ENCODE peak calls at places on chromosomes 16 and 17, in six cellular contexts. One of them, this sample, is unnamed.

GRCh38 chr17:73423806-73424205 is 112.0 kb upstream of the CDC42EP4 start:
- DNase-seq in IMR-90: no peak
- DNase-seq in AG04449: no peak
- DNase-seq in cardiac fibroblast: no peak
- DNase-seq in thyroid gland: no peak
- DNase-seq in effector memory CD4-positive, alpha-beta T cell: no peak
- DNase-seq in this sample: no peak

GRCh38 chr17:63549289-63549945 is 860 bp upstream of the DCAF7 start:
- DNase-seq in IMR-90: no peak
- DNase-seq in AG04449: no peak
- DNase-seq in cardiac fibroblast: no peak
- DNase-seq in thyroid gland: no peak
- DNase-seq in effector memory CD4-positive, alpha-beta T cell: no peak
- DNase-seq in this sample: no peak

GRCh38 chr16:79599837-79600635 is 501 bp downstream of the MAF start:
- DNase-seq in IMR-90: no peak
- DNase-seq in AG04449: no peak
- DNase-seq in cardiac fibroblast: peak
- DNase-seq in thyroid gland: peak
- DNase-seq in effector memory CD4-positive, alpha-beta T cell: peak
- DNase-seq in this sample: no peak

GRCh38 chr16:25587783-25588182 is 104.0 kb upstream of the HS3ST4 start:
- DNase-seq in IMR-90: no peak
- DNase-seq in AG04449: no peak
- DNase-seq in cardiac fibroblast: no peak
- DNase-seq in thyroid gland: no peak
- DNase-seq in effector memory CD4-positive, alpha-beta T cell: no peak
- DNase-seq in this sample: no peak

GRCh38 chr17:43398724-43399595 is at the start of gene ARL4D:
- DNase-seq in IMR-90: peak
- DNase-seq in AG04449: no peak
- DNase-seq in cardiac fibroblast: peak
- DNase-seq in thyroid gland: peak
- DNase-seq in effector memory CD4-positive, alpha-beta T cell: peak
- DNase-seq in this sample: peak

GRCh38 chr16:71637398-71637797 is 11.4 kb downstream of the MARVELD3 start:
- DNase-seq in IMR-90: peak
- DNase-seq in AG04449: peak
- DNase-seq in cardiac fibroblast: peak
- DNase-seq in thyroid gland: no peak
- DNase-seq in effector memory CD4-positive, alpha-beta T cell: no peak
- DNase-seq in this sample: peak

GRCh38 chr17:63082273-63082861 is 116.3 kb downstream of the TANC2 start:
- DNase-seq in IMR-90: peak
- DNase-seq in AG04449: no peak
- DNase-seq in cardiac fibroblast: peak
- DNase-seq in thyroid gland: no peak
- DNase-seq in effector memory CD4-positive, alpha-beta T cell: no peak
- DNase-seq in this sample: peak

GRCh38 chr17:74485841-74486240 is 19.4 kb downstream of the CD300A start:
- DNase-seq in IMR-90: no peak
- DNase-seq in AG04449: no peak
- DNase-seq in cardiac fibroblast: no peak
- DNase-seq in thyroid gland: no peak
- DNase-seq in effector memory CD4-positive, alpha-beta T cell: no peak
- DNase-seq in this sample: no peak

GRCh38 chr17:59800530-59800942 is 92.2 kb downstream of the TUBD1 start:
- DNase-seq in IMR-90: no peak
- DNase-seq in AG04449: no peak
- DNase-seq in cardiac fibroblast: no peak
- DNase-seq in thyroid gland: no peak
- DNase-seq in effector memory CD4-positive, alpha-beta T cell: no peak
- DNase-seq in this sample: no peak

GRCh38 chr17:70102531-70102930 is 27.5 kb downstream of the KCNJ16 start:
- DNase-seq in IMR-90: no peak
- DNase-seq in AG04449: no peak
- DNase-seq in cardiac fibroblast: no peak
- DNase-seq in thyroid gland: no peak
- DNase-seq in effector memory CD4-positive, alpha-beta T cell: no peak
- DNase-seq in this sample: no peak

GRCh38 chr17:74437702-74438101 is 5.8 kb downstream of the GPRC5C start:
- DNase-seq in IMR-90: no peak
- DNase-seq in AG04449: no peak
- DNase-seq in cardiac fibroblast: no peak
- DNase-seq in thyroid gland: no peak
- DNase-seq in effector memory CD4-positive, alpha-beta T cell: no peak
- DNase-seq in this sample: no peak

GRCh38 chr17:12521416-12521815 is 144.3 kb upstream of the MYOCD start:
- DNase-seq in IMR-90: peak
- DNase-seq in AG04449: no peak
- DNase-seq in cardiac fibroblast: no peak
- DNase-seq in thyroid gland: no peak
- DNase-seq in effector memory CD4-positive, alpha-beta T cell: no peak
- DNase-seq in this sample: no peak

GRCh38 chr16:24972608-24973220 is 42.5 kb downstream of the ARHGAP17 start:
- DNase-seq in IMR-90: no peak
- DNase-seq in AG04449: no peak
- DNase-seq in cardiac fibroblast: no peak
- DNase-seq in thyroid gland: no peak
- DNase-seq in effector memory CD4-positive, alpha-beta T cell: no peak
- DNase-seq in this sample: no peak

GRCh38 chr17:57852955-57853328 is 3.1 kb upstream of the MRPS23 start:
- DNase-seq in IMR-90: no peak
- DNase-seq in AG04449: no peak
- DNase-seq in cardiac fibroblast: no peak
- DNase-seq in thyroid gland: no peak
- DNase-seq in effector memory CD4-positive, alpha-beta T cell: no peak
- DNase-seq in this sample: no peak

GRCh38 chr16:3112058-3112880 is at the start of gene ZNF205:
- DNase-seq in IMR-90: peak
- DNase-seq in AG04449: no peak
- DNase-seq in cardiac fibroblast: peak
- DNase-seq in thyroid gland: peak
- DNase-seq in effector memory CD4-positive, alpha-beta T cell: no peak
- DNase-seq in this sample: peak

GRCh38 chr17:57097832-57098421 is 12.9 kb downstream of the AKAP1 start:
- DNase-seq in IMR-90: peak
- DNase-seq in AG04449: no peak
- DNase-seq in cardiac fibroblast: peak
- DNase-seq in thyroid gland: peak
- DNase-seq in effector memory CD4-positive, alpha-beta T cell: no peak
- DNase-seq in this sample: peak

GRCh38 chr16:21284414-21284813 is 6.3 kb upstream of the CRYM start:
- DNase-seq in IMR-90: no peak
- DNase-seq in AG04449: no peak
- DNase-seq in cardiac fibroblast: no peak
- DNase-seq in thyroid gland: no peak
- DNase-seq in effector memory CD4-positive, alpha-beta T cell: no peak
- DNase-seq in this sample: no peak

GRCh38 chr17:76123127-76123499 is 17.9 kb downstream of the FOXJ1 start:
- DNase-seq in IMR-90: no peak
- DNase-seq in AG04449: no peak
- DNase-seq in cardiac fibroblast: no peak
- DNase-seq in thyroid gland: no peak
- DNase-seq in effector memory CD4-positive, alpha-beta T cell: no peak
- DNase-seq in this sample: no peak
- H3K4me3 ChIP-seq in IMR-90: no peak
- H3K4me3 ChIP-seq in AG04449: no peak
- H3K4me3 ChIP-seq in cardiac fibroblast: no peak
- H3K4me3 ChIP-seq in thyroid gland: no peak
- H3K4me3 ChIP-seq in effector memory CD4-positive, alpha-beta T cell: no peak
- H3K4me3 ChIP-seq in this sample: no peak

GRCh38 chr17:78476973-78477372 is 98.5 kb downstream of the PGS1 start:
- DNase-seq in IMR-90: no peak
- DNase-seq in AG04449: no peak
- DNase-seq in cardiac fibroblast: no peak
- DNase-seq in thyroid gland: peak
- DNase-seq in effector memory CD4-positive, alpha-beta T cell: no peak
- DNase-seq in this sample: no peak
- H3K4me3 ChIP-seq in IMR-90: no peak
- H3K4me3 ChIP-seq in AG04449: no peak
- H3K4me3 ChIP-seq in cardiac fibroblast: no peak
- H3K4me3 ChIP-seq in thyroid gland: no peak
- H3K4me3 ChIP-seq in effector memory CD4-positive, alpha-beta T cell: no peak
- H3K4me3 ChIP-seq in this sample: no peak

GRCh38 chr17:82372063-82372590 is 562 bp downstream of the UTS2R start:
- DNase-seq in IMR-90: no peak
- DNase-seq in AG04449: no peak
- DNase-seq in cardiac fibroblast: no peak
- DNase-seq in thyroid gland: no peak
- DNase-seq in effector memory CD4-positive, alpha-beta T cell: no peak
- DNase-seq in this sample: no peak
- H3K4me3 ChIP-seq in IMR-90: no peak
- H3K4me3 ChIP-seq in AG04449: no peak
- H3K4me3 ChIP-seq in cardiac fibroblast: no peak
- H3K4me3 ChIP-seq in thyroid gland: no peak
- H3K4me3 ChIP-seq in effector memory CD4-positive, alpha-beta T cell: no peak
- H3K4me3 ChIP-seq in this sample: no peak

GRCh38 chr16:56357765-56358322 is 67.5 kb downstream of the AMFR start:
- DNase-seq in IMR-90: no peak
- DNase-seq in AG04449: no peak
- DNase-seq in cardiac fibroblast: no peak
- DNase-seq in thyroid gland: no peak
- DNase-seq in effector memory CD4-positive, alpha-beta T cell: no peak
- DNase-seq in this sample: no peak
- H3K4me3 ChIP-seq in IMR-90: no peak
- H3K4me3 ChIP-seq in AG04449: no peak
- H3K4me3 ChIP-seq in cardiac fibroblast: no peak
- H3K4me3 ChIP-seq in thyroid gland: no peak
- H3K4me3 ChIP-seq in effector memory CD4-positive, alpha-beta T cell: no peak
- H3K4me3 ChIP-seq in this sample: no peak

DNA sequence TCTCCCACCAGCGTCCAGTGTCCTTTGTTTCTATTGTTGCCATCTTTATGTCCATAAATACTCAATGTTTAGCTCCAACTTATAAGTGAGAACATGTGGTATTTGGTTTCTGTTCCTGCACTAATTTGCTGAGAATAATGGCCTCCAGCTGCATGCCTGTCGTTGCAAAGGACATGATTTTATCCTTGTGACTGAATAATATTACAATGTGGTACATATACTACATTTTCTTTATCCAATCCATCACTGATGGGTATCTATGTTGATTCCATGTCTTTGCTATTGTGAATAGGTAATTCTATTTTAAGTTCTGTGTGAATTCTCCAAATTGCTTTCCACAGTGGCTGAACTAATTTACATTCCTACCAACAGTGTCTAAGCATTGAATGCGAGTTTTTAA is 578.6 kb upstream of the CA10 start:
- DNase-seq in IMR-90: no peak
- DNase-seq in AG04449: no peak
- DNase-seq in cardiac fibroblast: no peak
- DNase-seq in thyroid gland: no peak
- DNase-seq in effector memory CD4-positive, alpha-beta T cell: no peak
- DNase-seq in this sample: no peak
- H3K4me3 ChIP-seq in IMR-90: no peak
- H3K4me3 ChIP-seq in AG04449: no peak
- H3K4me3 ChIP-seq in cardiac fibroblast: no peak
- H3K4me3 ChIP-seq in thyroid gland: no peak
- H3K4me3 ChIP-seq in effector memory CD4-positive, alpha-beta T cell: no peak
- H3K4me3 ChIP-seq in this sample: no peak

GRCh38 chr17:40329981-40330794 is 21.2 kb downstream of the RARA start:
- DNase-seq in IMR-90: no peak
- DNase-seq in AG04449: no peak
- DNase-seq in cardiac fibroblast: no peak
- DNase-seq in thyroid gland: peak
- DNase-seq in effector memory CD4-positive, alpha-beta T cell: no peak
- DNase-seq in this sample: no peak
- H3K4me3 ChIP-seq in IMR-90: no peak
- H3K4me3 ChIP-seq in AG04449: no peak
- H3K4me3 ChIP-seq in cardiac fibroblast: no peak
- H3K4me3 ChIP-seq in thyroid gland: no peak
- H3K4me3 ChIP-seq in effector memory CD4-positive, alpha-beta T cell: peak
- H3K4me3 ChIP-seq in this sample: no peak

DNA sequence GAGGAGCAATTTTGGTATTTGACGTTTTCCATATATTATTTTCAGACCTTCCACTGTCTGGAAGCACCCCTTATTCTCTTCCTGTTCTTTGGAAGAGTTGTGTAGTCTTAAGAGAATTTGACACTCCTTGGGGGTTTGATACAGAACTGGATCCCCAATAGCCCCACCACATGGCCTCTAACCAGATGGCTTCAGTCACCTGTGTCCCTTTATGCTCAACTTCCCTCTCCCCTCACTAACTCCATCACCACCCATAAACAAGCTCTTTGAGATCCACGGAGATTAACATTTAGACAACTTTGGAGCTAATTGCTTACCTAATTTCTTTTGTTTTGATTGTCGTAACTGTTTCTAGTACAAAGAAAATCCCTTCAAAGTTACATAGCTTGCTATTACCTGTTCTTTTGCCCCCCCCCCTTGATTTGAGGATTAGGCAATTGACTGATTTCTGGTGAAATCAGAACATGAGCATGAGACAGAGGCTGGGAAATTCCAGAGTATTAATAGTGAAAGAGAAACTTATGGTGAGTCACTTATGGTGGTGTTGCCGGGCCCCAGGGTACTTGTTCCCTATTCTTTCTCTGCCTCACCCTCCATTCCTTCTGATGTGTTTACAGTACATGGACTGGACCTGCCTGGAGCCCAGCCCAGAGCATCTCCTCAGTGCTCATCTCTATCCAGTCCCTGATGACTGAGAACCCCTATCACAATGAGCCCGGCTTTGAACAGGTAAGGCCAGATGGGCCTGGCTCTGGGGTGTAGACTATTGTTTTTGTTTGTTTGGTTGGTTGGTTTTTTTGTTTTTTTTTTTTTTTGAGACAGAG is 7.5 kb downstream of the UBE2Z start:
- DNase-seq in IMR-90: peak
- DNase-seq in AG04449: peak
- DNase-seq in cardiac fibroblast: peak
- DNase-seq in thyroid gland: peak
- DNase-seq in effector memory CD4-positive, alpha-beta T cell: peak
- DNase-seq in this sample: peak
- H3K4me3 ChIP-seq in IMR-90: no peak
- H3K4me3 ChIP-seq in AG04449: peak
- H3K4me3 ChIP-seq in cardiac fibroblast: no peak
- H3K4me3 ChIP-seq in thyroid gland: no peak
- H3K4me3 ChIP-seq in effector memory CD4-positive, alpha-beta T cell: no peak
- H3K4me3 ChIP-seq in this sample: no peak

This sample was measured in astrocyte of the cerebellum.